ENCODE peak calls at places on chromosomes 7 and 10, in seven cellular contexts. D is cardiac fibroblast, V is OCI-LY7, G is RWPE1, Y is tibial artery, U is neural crest cell, Q is heart right ventricle. I is an unnamed sample.

GRCh38 chr10:124465777-124466488 is 4.3 kb downstream of the LHPP start:
- DNase-seq in D (no peak), V (no peak), G (no peak), Y (no peak), U (no peak), Q (no peak), I (no peak)

GRCh38 chr10:9228770-9229169 is 1174.3 kb downstream of the GATA3 start:
- DNase-seq in D (no peak), V (no peak), G (peak; percentile 50), Y (no peak), U (no peak), Q (no peak), I (no peak)

GRCh38 chr7:116952640-116953371 is 495 bp upstream of the ST7 start:
- DNase-seq in D (peak; percentile 56), V (peak; percentile 70), G (peak; percentile 26), Y (peak; percentile 78), U (peak; percentile 37), Q (peak; percentile 54), I (no peak)

GRCh38 chr10:17031656-17032630 is 97.7 kb downstream of the CUBN start:
- DNase-seq in D (no peak), V (no peak), G (no peak), Y (no peak), U (no peak), Q (no peak), I (no peak)

GRCh38 chr7:42832672-42833071 is 79.2 kb downstream of the C7orf25 start:
- DNase-seq in D (no peak), V (no peak), G (no peak), Y (no peak), U (no peak), Q (no peak), I (no peak)

GRCh38 chr7:26667514-26668133 is 196.8 kb downstream of the SKAP2 start:
- DNase-seq in D (peak; percentile 92), V (peak; percentile 85), G (peak; percentile 72), Y (no peak), U (peak; percentile 70), Q (no peak), I (peak; percentile 37)

GRCh38 chr10:28445511-28445910 is 87.4 kb upstream of the WAC start:
- DNase-seq in D (no peak), V (no peak), G (no peak), Y (no peak), U (no peak), Q (no peak), I (no peak)

GRCh38 chr7:44959956-44960640 is 18.7 kb downstream of the MYO1G start:
- DNase-seq in D (no peak), V (no peak), G (no peak), Y (peak; percentile 44), U (no peak), Q (no peak), I (no peak)

GRCh38 chr10:130810856-130811255 is 500.7 kb downstream of the TCERG1L start:
- DNase-seq in D (no peak), V (no peak), G (no peak), Y (no peak), U (no peak), Q (no peak), I (no peak)

GRCh38 chr10:129521161-129522025 is 54.4 kb downstream of the MGMT start:
- DNase-seq in D (no peak), V (no peak), G (no peak), Y (no peak), U (no peak), Q (no peak), I (no peak)

GRCh38 chr10:60604356-60604755 is 173.9 kb upstream of the CDK1 start:
- DNase-seq in D (peak; percentile 29), V (no peak), G (no peak), Y (no peak), U (no peak), Q (no peak), I (no peak)

GRCh38 chr10:48577158-48577557 is 27.7 kb downstream of the ARHGAP22 start:
- DNase-seq in D (no peak), V (peak; percentile 84), G (no peak), Y (no peak), U (no peak), Q (no peak), I (peak; percentile 51)

GRCh38 chr10:104267721-104268690 is 978 bp upstream of the GSTO2 start:
- DNase-seq in D (peak; percentile 20), V (peak; percentile 4), G (no peak), Y (no peak), U (no peak), Q (no peak), I (no peak)

GRCh38 chr10:119029613-119030420 is at the start of gene NANOS1:
- DNase-seq in D (peak; percentile 18), V (no peak), G (no peak), Y (peak; percentile 60), U (peak; percentile 37), Q (no peak), I (no peak)

GRCh38 chr10:14889318-14889717 is 10.7 kb downstream of the SUV39H2 start:
- DNase-seq in D (peak; percentile 22), V (no peak), G (no peak), Y (no peak), U (no peak), Q (no peak), I (peak; percentile 22)

GRCh38 chr10:125850766-125851731 is 27.7 kb downstream of the BCCIP start:
- DNase-seq in D (no peak), V (no peak), G (no peak), Y (no peak), U (no peak), Q (no peak), I (no peak)

GRCh38 chr10:17606547-17607040 is 10.6 kb downstream of the HACD1 start:
- DNase-seq in D (no peak), V (no peak), G (no peak), Y (no peak), U (no peak), Q (no peak), I (no peak)

GRCh38 chr7:138208010-138208634 is 131.9 kb downstream of the AKR1D1 start:
- DNase-seq in D (no peak), V (no peak), G (no peak), Y (no peak), U (no peak), Q (no peak), I (no peak)

GRCh38 chr7:137933270-137934017 is 68.4 kb downstream of the CREB3L2 start:
- DNase-seq in D (peak; percentile 60), V (no peak), G (no peak), Y (peak; percentile 85), U (no peak), Q (no peak), I (no peak)

GRCh38 chr10:34696423-34696822 is 118.7 kb downstream of the PARD3 start:
- DNase-seq in D (peak; percentile 44), V (no peak), G (peak; percentile 70), Y (no peak), U (no peak), Q (no peak), I (no peak)

GRCh38 chr10:129089341-129089740 is 377.7 kb upstream of the MGMT start:
- DNase-seq in D (no peak), V (no peak), G (no peak), Y (no peak), U (no peak), Q (no peak), I (no peak)

GRCh38 chr7:19107392-19108147 is 9.9 kb downstream of the TWIST1 start:
- DNase-seq in D (peak; percentile 73), V (no peak), G (peak; percentile 23), Y (peak; percentile 66), U (no peak), Q (peak; percentile 18), I (no peak)

GRCh38 chr10:95217476-95217875 is 23.4 kb downstream of the ACSM6 start:
- DNase-seq in D (no peak), V (no peak), G (no peak), Y (no peak), U (no peak), Q (no peak), I (no peak)

GRCh38 chr7:75815381-75816046 is 1.9 kb upstream of the CCL24 start:
- DNase-seq in D (no peak), V (no peak), G (no peak), Y (no peak), U (no peak), Q (no peak), I (no peak)

GRCh38 chr7:101162551-101163280 is 2.7 kb downstream of the VGF start:
- DNase-seq in D (peak; percentile 57), V (peak; percentile 28), G (peak; percentile 69), Y (no peak), U (peak; percentile 55), Q (peak; percentile 40), I (no peak)

GRCh38 chr10:78889536-78890063 is 179.2 kb upstream of the ZMIZ1 start:
- DNase-seq in D (no peak), V (no peak), G (no peak), Y (no peak), U (no peak), Q (no peak), I (no peak)

GRCh38 chr7:117875566-117875965 is 2.3 kb upstream of the CTTNBP2 start:
- DNase-seq in D (no peak), V (no peak), G (no peak), Y (no peak), U (peak; percentile 18), Q (no peak), I (no peak)

DNA sequence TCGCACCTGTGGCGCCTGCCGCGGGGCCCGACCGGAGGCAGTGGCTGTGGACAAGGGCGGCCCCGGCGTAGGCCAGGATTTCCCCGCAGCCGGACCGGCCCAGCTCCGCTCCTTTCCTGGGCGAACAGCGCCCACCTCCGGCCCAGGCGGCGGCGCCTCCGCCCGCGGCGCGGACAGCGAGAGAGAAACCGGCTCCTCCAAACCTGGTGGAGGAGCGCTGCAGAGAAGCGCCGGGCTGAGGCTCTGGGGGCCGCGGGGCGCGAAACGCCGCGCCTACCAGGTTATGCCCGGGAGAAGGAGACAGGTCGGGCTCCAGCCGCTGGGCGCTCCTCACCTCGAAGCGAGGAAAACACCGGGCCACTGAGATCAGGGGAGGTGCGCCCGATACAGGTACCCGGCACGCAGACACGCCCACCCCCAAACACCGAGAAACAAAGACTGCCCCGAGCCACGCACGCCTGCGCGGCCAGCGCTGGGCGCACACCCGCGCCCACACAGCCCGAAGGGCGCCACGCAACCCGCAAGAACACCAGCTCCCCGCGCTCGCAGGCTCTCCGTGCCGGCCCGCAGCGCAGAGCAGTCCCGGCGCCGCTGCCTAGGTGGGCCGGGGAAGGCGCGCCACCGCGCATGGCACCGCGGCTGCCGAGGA is 3.3 kb downstream of the GRID1 start:
- DNase-seq in D (no peak), V (no peak), G (peak; percentile 44), Y (peak; percentile 66), U (peak; percentile 48), Q (peak; percentile 54), I (peak; percentile 73)
- TF ChIP-seq CTCF in D (no peak), V (no peak), G (peak; percentile 27), Y (no peak), U (peak; percentile 66), Q (peak; percentile 66), I (peak; percentile 66)

GRCh38 chr7:93861325-93861949 is 29.1 kb downstream of the TFPI2 start:
- DNase-seq in D (no peak), V (peak; percentile 3), G (no peak), Y (no peak), U (no peak), Q (no peak), I (no peak)
- TF ChIP-seq CTCF in D (peak; percentile 41), V (peak; percentile 72), G (peak; percentile 36), Y (no peak), U (peak; percentile 55), Q (no peak), I (no peak)

GRCh38 chr10:123284022-123284421 is 129.8 kb downstream of the BUB3 start:
- DNase-seq in D (no peak), V (no peak), G (peak; percentile 23), Y (no peak), U (no peak), Q (no peak), I (no peak)
- TF ChIP-seq CTCF in D (no peak), V (peak; percentile 25), G (no peak), Y (no peak), U (peak; percentile 22), Q (no peak), I (peak; percentile 3)

GRCh38 chr7:130277763-130278643 is 11.3 kb downstream of the CPA2 start:
- DNase-seq in D (peak; percentile 85), V (no peak), G (no peak), Y (peak; percentile 79), U (peak; percentile 34), Q (peak; percentile 38), I (no peak)
- TF ChIP-seq CTCF in D (peak; percentile 69), V (peak; percentile 34), G (no peak), Y (peak; percentile 69), U (peak; percentile 50), Q (peak; percentile 74), I (peak; percentile 16)

I was measured in GM10248.